ENCODE peak calls at places on chromosomes 11 and 22, in six cellular contexts. V, U, W, R, G and H are unnamed samples.

GRCh38 chr22:49633010-49633324 is 194.7 kb downstream of the BRD1 start:
- DNase-seq in R (no peak), W (no peak), V (no peak), U (no peak), G (peak), H (no peak)

GRCh38 chr22:19646383-19646782 is 67.9 kb upstream of the SEPTIN5 start:
- DNase-seq in V (no peak), W (no peak), G (no peak), U (no peak), R (no peak), H (no peak)

GRCh38 chr11:62708423-62709261 is 1.2 kb downstream of the GNG3 start:
- DNase-seq in V (peak), G (no peak), U (no peak), R (peak), W (no peak), H (no peak)

GRCh38 chr11:9280655-9281301 is 15.6 kb upstream of the DENND5A start:
- DNase-seq in U (peak), V (no peak), W (no peak), R (peak), G (no peak), H (no peak)

GRCh38 chr22:17266261-17266971 is 47.2 kb upstream of the ADA2 start:
- DNase-seq in U (no peak), G (no peak), V (peak), R (peak), W (no peak), H (no peak)

GRCh38 chr11:61350803-61351202 is 10.9 kb downstream of the CYB561A3 start:
- DNase-seq in W (no peak), R (no peak), U (no peak), V (no peak), G (no peak), H (no peak)

GRCh38 chr22:49268924-49269323 is 558.7 kb downstream of the BRD1 start:
- DNase-seq in U (no peak), G (no peak), R (no peak), W (no peak), V (no peak), H (no peak)

GRCh38 chr22:25775501-25775900 is 33.5 kb downstream of the MYO18B start:
- DNase-seq in U (no peak), V (peak), G (no peak), W (no peak), R (no peak), H (no peak)

GRCh38 chr11:13772223-13773046 is 104.0 kb downstream of the FAR1 start:
- DNase-seq in W (peak), V (peak), R (no peak), U (peak), G (no peak), H (no peak)

GRCh38 chr11:117180661-117181585 is 2.4 kb downstream of the SIDT2 start:
- DNase-seq in U (peak), G (no peak), W (peak), V (peak), R (peak), H (peak)

GRCh38 chr11:125925247-125925740 is 20.6 kb upstream of the VSIG10L2 start:
- DNase-seq in U (peak), R (peak), W (no peak), G (no peak), V (no peak), H (no peak)

GRCh38 chr11:117923773-117924172 is 5.4 kb downstream of the TMPRSS13 start:
- DNase-seq in W (no peak), U (no peak), R (no peak), G (no peak), V (no peak), H (no peak)

GRCh38 chr11:100434821-100435641 is 252.1 kb upstream of the ARHGAP42 start:
- DNase-seq in V (no peak), W (no peak), G (peak), U (no peak), R (no peak), H (no peak)

GRCh38 chr11:63937713-63938480 is 905 bp upstream of the NAA40 start:
- DNase-seq in V (peak), U (no peak), G (no peak), R (peak), W (no peak), H (no peak)

GRCh38 chr11:29527391-29527936 is 489.4 kb downstream of the KCNA4 start:
- DNase-seq in G (no peak), V (peak), U (peak), R (no peak), W (peak), H (no peak)

GRCh38 chr11:614091-614582 is 1.6 kb downstream of the IRF7 start:
- DNase-seq in G (peak), U (no peak), V (no peak), R (peak), W (no peak), H (no peak)

GRCh38 chr11:14907411-14908213 is 15.6 kb upstream of the CYP2R1 start:
- DNase-seq in W (no peak), V (peak), R (peak), U (peak), G (peak), H (no peak)

GRCh38 chr11:48114740-48115139 is 101.9 kb upstream of the OR4B1 start:
- DNase-seq in V (no peak), R (no peak), G (no peak), W (no peak), U (no peak), H (no peak)
- TF ChIP-seq POLR2AphosphoS5 in V (no peak), R (no peak), G (no peak), W (no peak), U (no peak), H (no peak)

GRCh38 chr22:30287626-30288413 is 1.5 kb downstream of the CASTOR1 start:
- DNase-seq in V (peak), W (peak), U (peak), R (peak), G (peak), H (peak)
- TF ChIP-seq POLR2AphosphoS5 in V (no peak), W (no peak), U (no peak), R (peak), G (peak), H (no peak)

GRCh38 chr22:31870890-31871289 is 73.4 kb upstream of the YWHAH start:
- DNase-seq in W (no peak), R (peak), U (peak), V (no peak), G (no peak), H (no peak)
- TF ChIP-seq POLR2AphosphoS5 in W (no peak), R (no peak), U (peak), V (no peak), G (no peak), H (no peak)

DNA sequence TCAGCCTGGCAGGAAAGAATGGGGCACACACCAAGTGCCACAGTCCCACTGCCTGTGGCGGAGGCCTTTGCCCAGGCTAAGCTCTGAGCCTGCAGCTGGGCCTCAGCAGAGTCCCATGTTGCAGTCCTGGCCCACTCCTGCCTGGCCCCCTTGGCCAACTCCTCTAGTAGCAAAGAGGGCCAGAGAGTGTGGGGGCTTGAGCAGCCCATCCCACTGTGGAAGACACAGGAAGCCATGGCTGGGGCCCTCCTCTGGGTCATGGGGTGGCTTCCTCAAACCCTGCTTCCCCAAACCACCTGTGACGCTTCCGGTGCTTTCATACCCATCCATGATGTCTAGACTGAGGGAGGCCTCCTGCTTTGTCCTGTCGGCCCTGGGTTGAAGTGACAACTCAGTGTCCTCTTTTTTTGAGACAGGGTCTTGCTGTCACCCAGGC is 5.8 kb downstream of the RPS19BP1 start:
- DNase-seq in R (no peak), G (peak), W (no peak), U (no peak), V (no peak), H (no peak)
- TF ChIP-seq POLR2AphosphoS5 in R (no peak), G (no peak), W (no peak), U (peak), V (no peak), H (peak)

DNA sequence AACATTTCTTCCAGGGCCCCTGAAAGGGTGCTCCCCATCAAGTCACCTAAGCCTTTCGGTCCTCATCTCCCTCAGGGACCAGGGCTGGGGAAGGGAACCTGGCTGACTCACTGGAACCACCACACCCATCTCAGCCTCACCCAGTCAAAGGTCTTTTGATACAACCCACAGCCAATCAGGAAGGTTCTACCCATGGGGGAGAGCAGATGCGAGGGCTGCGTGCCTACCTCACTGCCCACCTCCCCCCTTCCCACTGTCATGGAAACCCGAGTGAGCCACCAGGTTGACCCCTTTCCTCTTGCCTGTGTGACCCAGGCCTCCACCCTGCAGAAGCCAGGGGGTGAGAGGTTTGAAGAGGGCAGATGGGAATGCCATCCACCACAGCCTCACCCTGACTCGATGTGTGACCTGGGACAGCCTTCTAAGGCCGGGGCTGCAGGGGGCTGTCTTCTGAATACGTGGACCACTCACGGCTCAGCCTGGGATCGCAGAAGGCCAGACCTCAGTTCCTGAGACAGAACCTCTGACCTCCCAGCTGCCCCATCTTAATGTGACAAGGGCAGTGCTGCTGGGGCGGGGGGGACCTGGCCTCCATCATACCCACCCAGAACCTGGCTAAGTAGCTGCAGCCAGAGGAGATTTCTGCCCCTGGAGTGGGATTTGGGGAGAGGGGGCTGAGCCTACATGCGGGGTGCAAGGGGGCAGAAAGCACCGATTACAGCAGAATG is 2.7 kb downstream of the MDK start:
- DNase-seq in R (peak), V (no peak), G (no peak), W (peak), U (no peak), H (no peak)
- TF ChIP-seq POLR2AphosphoS5 in R (no peak), V (peak), G (no peak), W (no peak), U (no peak), H (no peak)

DNA sequence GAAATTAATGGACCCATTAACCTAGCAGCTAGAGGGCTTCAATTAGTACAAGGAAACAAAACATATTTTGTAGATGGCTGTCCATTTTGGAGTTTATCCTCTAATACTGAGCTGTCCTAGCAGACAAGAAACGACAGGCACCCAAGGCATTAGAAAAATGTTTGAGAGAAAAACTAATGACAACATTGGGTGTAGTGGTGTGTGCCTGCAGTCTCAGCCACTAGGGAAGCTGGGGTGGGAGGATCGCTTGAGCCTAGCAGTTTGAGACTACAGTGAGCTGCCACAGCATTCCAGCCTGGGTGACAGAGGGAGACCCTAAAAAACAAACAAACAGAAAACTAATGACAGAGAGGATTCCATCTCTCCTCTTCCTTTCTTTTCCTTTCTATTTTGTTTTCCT is 1.5 kb downstream of the A4GALT start:
- DNase-seq in G (no peak), V (peak), U (no peak), R (no peak), W (no peak), H (no peak)
- TF ChIP-seq POLR2AphosphoS5 in G (no peak), V (no peak), U (no peak), R (no peak), W (no peak), H (no peak)

GRCh38 chr11:12388939-12389670 is 11.7 kb downstream of the PARVA start:
- DNase-seq in R (no peak), W (no peak), V (no peak), G (no peak), U (no peak), H (no peak)

GRCh38 chr11:12386745-12387144 is 9.4 kb downstream of the PARVA start:
- DNase-seq in G (no peak), R (no peak), W (no peak), U (no peak), V (no peak), H (no peak)

GRCh38 chr11:12389676-12390075 is 12.3 kb downstream of the PARVA start:
- DNase-seq in V (no peak), R (no peak), U (no peak), W (no peak), G (no peak), H (no peak)

GRCh38 chr11:12386309-12386708 is 8.9 kb downstream of the PARVA start:
- DNase-seq in U (no peak), V (no peak), W (no peak), R (no peak), G (no peak), H (no peak)

DNA sequence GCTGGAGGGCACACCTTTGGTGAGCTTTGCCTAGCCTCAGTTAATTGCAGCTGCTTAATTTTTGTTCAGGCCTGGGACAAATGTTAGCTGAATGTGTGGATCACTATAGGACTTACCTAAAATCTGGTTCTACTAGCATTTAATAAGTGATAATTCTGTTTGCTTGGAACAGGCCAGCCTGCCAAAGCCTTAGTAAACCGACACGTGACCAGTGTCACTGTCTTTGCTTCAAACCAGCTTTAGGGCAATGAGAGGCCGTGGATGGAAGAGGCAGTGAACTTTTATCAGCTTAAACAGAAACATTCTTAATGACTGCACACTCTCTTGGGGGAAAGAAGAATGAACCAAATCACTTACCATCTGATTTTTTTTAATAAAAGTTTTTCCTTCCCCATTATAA is 10.8 kb downstream of the PARVA start:
- DNase-seq in U (no peak), R (no peak), G (no peak), W (no peak), V (no peak), H (no peak)
- TF ChIP-seq POLR2AphosphoS5 in U (no peak), R (no peak), G (no peak), W (no peak), V (no peak), H (no peak)

GRCh38 chr22:30371321-30371720 is 14.5 kb downstream of the CCDC157 start:
- DNase-seq in V (no peak), W (no peak), G (no peak), R (no peak), U (no peak), H (no peak)

GRCh38 chr22:30373331-30374325 is 13.6 kb downstream of the RNF215 start:
- DNase-seq in W (no peak), U (no peak), V (no peak), G (no peak), R (no peak), H (no peak)

GRCh38 chr22:30371981-30372380 is 15.2 kb downstream of the CCDC157 start:
- DNase-seq in V (peak), R (no peak), W (no peak), G (no peak), U (no peak), H (no peak)

GRCh38 chr22:30370681-30371080 is 13.9 kb downstream of the CCDC157 start:
- DNase-seq in U (no peak), R (no peak), V (no peak), W (no peak), G (no peak), H (no peak)

DNA sequence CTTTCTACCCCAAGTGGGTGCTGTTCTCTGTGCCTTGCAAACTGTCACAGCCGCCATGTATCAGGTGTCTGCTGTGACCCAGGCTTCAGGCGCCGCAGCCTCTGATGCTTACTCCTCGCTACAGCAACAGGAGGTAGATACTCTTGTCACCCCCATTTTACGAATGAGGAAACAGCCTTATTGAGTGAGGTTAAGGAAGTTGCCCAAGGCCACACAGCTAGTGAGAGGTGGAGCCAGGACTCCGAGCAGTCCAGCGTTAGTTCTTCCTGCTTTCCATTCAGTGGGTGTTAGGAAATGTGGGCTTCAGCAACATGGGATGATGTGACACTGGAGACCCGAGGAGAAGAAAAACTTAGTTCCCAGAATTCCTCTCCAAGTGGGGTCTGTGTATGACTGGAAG is 14.3 kb downstream of the RNF215 start:
- DNase-seq in G (no peak), V (no peak), R (no peak), U (no peak), W (no peak), H (no peak)
- TF ChIP-seq POLR2AphosphoS5 in G (no peak), V (no peak), R (no peak), U (no peak), W (no peak), H (no peak)

GRCh38 chr11:67371549-67372231 is 1.7 kb downstream of the CLCF1 start:
- DNase-seq in W (no peak), V (peak), G (no peak), U (no peak), R (no peak), H (no peak)

GRCh38 chr11:67369275-67369674 is 4.1 kb downstream of the CLCF1 start:
- DNase-seq in U (no peak), G (no peak), W (no peak), R (no peak), V (no peak), H (no peak)

GRCh38 chr11:67369801-67370284 is 3.6 kb downstream of the CLCF1 start:
- DNase-seq in V (no peak), W (no peak), G (no peak), R (no peak), U (no peak), H (no peak)

GRCh38 chr11:67371199-67371548 is 2.2 kb downstream of the CLCF1 start:
- DNase-seq in G (no peak), V (no peak), R (no peak), U (no peak), W (no peak), H (no peak)

GRCh38 chr11:67370351-67371076 is 2.9 kb downstream of the CLCF1 start:
- DNase-seq in V (no peak), U (no peak), G (no peak), R (no peak), W (no peak), H (no peak)
- TF ChIP-seq POLR2AphosphoS5 in V (no peak), U (no peak), G (no peak), R (peak), W (no peak), H (no peak)